ENCODE peak calls at places on chromosomes 2 and 18, in ten cellular contexts. X is upper lobe of right lung, V is IMR-90, M is tibial artery, F is cardiac muscle cell, D is astrocyte, H is tibial nerve, T is OCI-LY7, W is HCT116, I is endodermal cell. K is an unnamed sample. For H3K4me1 and H3K36me3, the result is how much of the 10 kb centered on the place peaks cover.

GRCh38 chr2:64807417-64807816 is 153.7 kb upstream of the SERTAD2 start:
- DNase-seq in I (no peak), F (peak), T (no peak), H (no peak), V (peak), W (peak), D (peak), M (no peak), X (no peak), K (peak)

GRCh38 chr2:179107737-179108136 is 57.8 kb upstream of the CCDC141 start:
- DNase-seq in I (no peak), H (no peak), M (no peak), T (no peak), X (no peak), W (no peak), D (peak), F (peak), V (peak), K (no peak)

GRCh38 chr2:176395273-176395854 is 126.1 kb downstream of the MTX2 start:
- DNase-seq in F (no peak), T (no peak), V (peak), X (no peak), D (peak), I (no peak), M (no peak), W (no peak), H (no peak), K (no peak)

GRCh38 chr2:47016172-47016913 is 100.7 kb upstream of the MCFD2 start:
- DNase-seq in V (peak), H (no peak), D (peak), W (peak), M (no peak), T (no peak), I (peak), X (no peak), F (peak), K (no peak)

GRCh38 chr2:237459226-237459625 is 27.8 kb upstream of the MLPH start:
- DNase-seq in F (no peak), X (no peak), V (no peak), I (no peak), H (no peak), T (no peak), W (no peak), M (no peak), D (peak), K (no peak)

GRCh38 chr18:79914614-79915160 is 36.8 kb downstream of the SLC66A2 start:
- DNase-seq in H (no peak), V (no peak), M (no peak), W (no peak), T (no peak), D (no peak), F (no peak), X (no peak), I (peak), K (no peak)

GRCh38 chr2:6073260-6074141 is 381.3 kb downstream of the SOX11 start:
- DNase-seq in F (peak), I (peak), H (peak), X (no peak), T (no peak), W (no peak), V (peak), D (peak), M (no peak), K (no peak)

GRCh38 chr2:24828641-24829040 is 35.4 kb downstream of the CENPO start:
- DNase-seq in I (no peak), D (no peak), V (no peak), W (no peak), M (peak), F (no peak), T (no peak), H (no peak), X (no peak), K (no peak)

GRCh38 chr2:30362468-30363081 is 84.5 kb upstream of the LCLAT1 start:
- DNase-seq in V (peak), H (no peak), I (no peak), T (no peak), W (no peak), D (peak), X (no peak), F (no peak), M (no peak), K (peak)

GRCh38 chr18:75209129-75209951 is at the start of gene PTGR3:
- DNase-seq in W (peak), X (peak), I (peak), T (peak), M (peak), F (peak), H (peak), V (peak), D (peak), K (peak)

GRCh38 chr2:104523921-104524320 is 330.0 kb upstream of the POU3F3 start:
- DNase-seq in V (no peak), X (no peak), D (no peak), I (no peak), M (no peak), H (no peak), W (no peak), T (no peak), F (no peak), K (no peak)

GRCh38 chr2:105778344-105778607 is 33.6 kb downstream of the NCK2 start:
- DNase-seq in D (no peak), X (no peak), M (no peak), F (no peak), V (no peak), W (no peak), I (peak), H (no peak), T (no peak), K (no peak)
- H3K4me1 ChIP-seq in D (under half), X (under half), M (under half), F (under half), V (under half), W (under half), I (under half), H (under half), T (under half), K (under half)

GRCh38 chr18:12366379-12366778 is 10.6 kb downstream of the AFG3L2 start:
- DNase-seq in M (no peak), X (no peak), V (no peak), D (no peak), W (no peak), F (no peak), H (no peak), I (no peak), T (no peak), K (no peak)
- H3K36me3 ChIP-seq in M (half or more), X (half or more), V (under half), D (under half), W (half or more), F (under half), H (under half), I (half or more), T (half or more), K (half or more)

GRCh38 chr18:10406172-10406663 is 48.2 kb upstream of the APCDD1 start:
- DNase-seq in M (no peak), I (peak), H (no peak), V (no peak), T (no peak), X (no peak), W (no peak), F (no peak), D (no peak), K (peak)

GRCh38 chr18:10403675-10404074 is 50.8 kb upstream of the APCDD1 start:
- DNase-seq in T (no peak), D (no peak), I (no peak), M (no peak), F (peak), W (no peak), H (no peak), X (no peak), V (no peak), K (no peak)

GRCh38 chr18:10404148-10404547 is 50.3 kb upstream of the APCDD1 start:
- DNase-seq in W (no peak), X (no peak), F (no peak), D (no peak), H (no peak), I (no peak), T (no peak), V (no peak), M (no peak), K (peak)

GRCh38 chr18:10402876-10403559 is 51.4 kb upstream of the APCDD1 start:
- DNase-seq in T (no peak), X (no peak), W (no peak), F (no peak), I (no peak), D (no peak), M (no peak), H (no peak), V (no peak), K (peak)

DNA sequence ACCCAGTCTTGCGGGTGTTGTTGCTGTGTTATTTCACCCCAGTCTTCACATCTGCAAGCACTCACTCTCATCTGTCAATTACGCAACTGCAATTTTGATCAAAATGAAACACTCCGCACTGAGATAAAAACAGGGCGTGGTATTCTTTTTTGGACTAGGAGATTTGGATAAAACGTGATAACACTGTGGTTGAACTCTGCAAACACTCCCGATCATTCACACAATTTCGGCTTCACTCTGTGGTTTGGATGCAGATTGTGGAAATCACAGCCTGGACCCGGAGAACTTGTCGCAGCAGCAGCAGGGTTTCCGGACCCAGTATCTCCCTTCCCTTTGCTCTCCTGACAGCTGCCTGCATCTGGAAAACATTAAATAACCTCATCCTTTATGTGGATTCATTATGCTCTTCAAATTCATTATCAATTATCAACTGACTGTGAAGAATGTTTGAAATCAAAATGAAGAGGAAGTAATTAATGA is 49.4 kb upstream of the APCDD1 start:
- DNase-seq in X (no peak), W (no peak), M (no peak), D (no peak), I (no peak), T (no peak), V (no peak), H (no peak), F (peak), K (peak)
- H3K4me1 ChIP-seq in X (under half), W (under half), M (under half), D (under half), I (under half), T (under half), V (under half), H (under half), F (under half), K (half or more)

GRCh38 chr18:2672410-2672809 is 16.9 kb downstream of the SMCHD1 start:
- DNase-seq in F (no peak), T (no peak), X (no peak), I (no peak), H (no peak), D (no peak), M (no peak), W (no peak), V (no peak), K (no peak)

DNA sequence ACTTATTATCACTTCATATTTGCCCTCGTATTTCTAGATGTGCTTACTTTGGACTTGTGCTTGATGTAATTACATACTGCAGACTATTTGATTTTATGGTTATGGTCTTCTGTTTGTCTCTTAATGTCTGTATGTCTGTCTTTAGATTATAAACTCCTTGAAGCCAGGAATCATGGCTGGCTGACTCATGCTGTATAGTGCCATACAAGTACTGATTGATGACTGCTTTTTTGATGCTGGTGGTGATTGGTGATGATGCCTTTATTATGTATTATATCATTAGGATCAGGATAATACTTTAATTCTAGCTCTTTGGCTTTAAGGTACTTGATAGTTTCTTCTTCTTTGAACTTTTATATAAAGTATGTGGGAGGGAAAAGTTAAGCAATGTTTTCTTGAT is 17.3 kb downstream of the SMCHD1 start:
- DNase-seq in W (no peak), X (no peak), H (no peak), V (no peak), F (no peak), T (no peak), D (no peak), I (no peak), M (no peak), K (no peak)
- H3K36me3 ChIP-seq in W (half or more), X (half or more), H (under half), V (under half), F (half or more), T (half or more), D (under half), I (half or more), M (half or more), K (half or more)

DNA sequence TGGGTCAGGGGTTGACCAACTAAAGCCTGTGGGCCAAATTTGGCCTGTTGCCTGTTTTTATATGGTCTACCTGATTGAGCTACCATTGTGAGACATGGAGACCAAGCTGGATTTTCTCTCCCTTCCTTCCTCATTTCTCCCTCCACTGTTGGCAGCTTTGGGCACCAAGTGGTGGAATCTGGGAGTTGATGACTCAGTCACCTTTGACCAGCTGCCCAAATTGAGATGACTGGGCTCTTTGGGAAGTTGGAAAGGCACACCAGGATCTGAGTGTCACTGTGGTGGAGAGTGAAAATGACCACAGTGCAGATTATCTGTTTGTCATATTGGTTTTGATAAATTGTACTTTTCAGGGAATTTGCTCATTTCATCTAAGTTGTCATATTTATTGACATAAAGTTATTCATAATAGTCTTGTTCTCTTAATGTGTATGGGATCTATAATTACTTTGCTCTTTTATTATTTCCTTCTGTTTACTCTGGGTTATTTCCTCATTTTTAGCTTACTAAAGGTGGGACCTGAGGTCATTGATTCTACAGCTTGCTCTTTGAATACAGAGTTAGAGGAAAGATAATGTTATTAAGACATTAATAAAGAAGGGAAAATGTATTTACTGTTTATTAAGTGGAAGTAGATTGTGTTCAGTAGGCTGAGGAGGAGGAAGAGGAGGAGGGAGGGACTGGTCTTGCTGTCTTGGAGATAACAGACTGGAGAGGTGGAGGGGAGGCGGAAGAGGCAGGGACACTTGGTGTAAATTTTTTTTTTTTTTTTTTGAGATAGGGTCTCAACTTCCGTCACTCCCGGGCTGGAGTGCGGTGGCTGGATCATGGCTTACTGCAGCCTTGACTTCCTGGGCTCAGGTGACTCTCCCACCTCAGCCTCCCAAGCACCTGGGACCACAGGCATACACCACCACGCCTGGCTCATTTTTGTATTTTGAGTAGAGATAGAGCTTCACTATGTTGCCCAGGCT is 31.8 kb downstream of the AGFG1 start:
- DNase-seq in X (no peak), W (peak), D (peak), V (peak), M (peak), H (no peak), T (no peak), I (no peak), F (peak), K (no peak)
- H3K4me1 ChIP-seq in X (under half), W (half or more), D (under half), V (under half), M (under half), H (under half), T (under half), I (under half), F (under half), K (under half)

GRCh38 chr2:105809099-105809473 is 64.4 kb downstream of the NCK2 start:
- DNase-seq in T (no peak), F (no peak), H (no peak), W (no peak), X (no peak), M (no peak), D (no peak), V (no peak), I (no peak), K (no peak)
- H3K36me3 ChIP-seq in T (under half), F (under half), H (under half), W (under half), X (under half), M (under half), D (under half), V (under half), I (under half), K (under half)

GRCh38 chr2:219521066-219521880 is 7.0 kb downstream of the ASIC4 start:
- DNase-seq in V (peak), T (no peak), W (no peak), X (no peak), F (peak), I (peak), M (no peak), H (no peak), D (no peak), K (peak)
- H3K4me1 ChIP-seq in V (under half), T (under half), W (half or more), X (under half), F (half or more), I (under half), M (under half), H (under half), D (under half), K (under half)

GRCh38 chr2:161159829-161160225 is 401 bp upstream of the TANK start:
- DNase-seq in W (no peak), H (no peak), F (no peak), D (no peak), I (no peak), X (no peak), T (no peak), M (no peak), V (no peak), K (no peak)
- H3K36me3 ChIP-seq in W (under half), H (under half), F (under half), D (under half), I (under half), X (under half), T (under half), M (under half), V (under half), K (under half)

DNA sequence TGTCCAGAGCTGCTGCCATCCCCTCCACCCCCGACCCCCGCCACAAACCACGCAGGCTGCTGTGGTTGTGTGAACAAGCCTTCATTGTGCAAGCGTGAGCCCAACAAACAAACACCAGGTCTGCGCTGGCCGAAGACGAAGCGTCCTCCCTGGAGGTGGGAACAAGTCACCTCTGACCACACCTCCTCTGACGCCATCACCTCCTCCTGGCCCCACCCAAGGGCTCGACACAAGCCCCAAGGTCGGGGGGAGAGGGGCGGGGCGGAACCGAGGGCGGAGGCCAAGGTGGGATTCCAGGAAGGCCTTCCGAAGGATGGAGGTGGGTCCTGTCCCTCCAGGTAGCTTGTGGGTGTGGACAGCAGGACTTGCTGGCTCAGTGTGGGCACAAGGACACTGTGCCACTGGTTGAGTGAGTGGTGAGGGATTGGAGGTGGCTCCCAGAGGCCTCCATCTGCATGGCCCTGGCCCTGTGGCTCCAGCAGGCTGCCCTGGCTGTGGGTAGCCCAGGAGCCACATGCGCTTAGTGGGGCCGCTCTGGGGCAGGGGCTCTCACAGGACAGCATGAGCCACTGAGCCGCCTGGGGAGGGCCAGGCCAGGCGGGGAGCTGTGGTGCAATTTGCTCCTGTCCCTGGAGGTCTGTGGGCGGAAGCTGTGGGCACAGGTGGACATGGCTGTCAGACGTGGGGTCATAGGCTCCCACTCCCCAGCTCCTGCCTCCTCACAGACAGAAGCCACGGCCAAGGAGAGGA is 7.4 kb upstream of the GPR17 start:
- DNase-seq in W (no peak), M (no peak), I (peak), H (no peak), D (no peak), V (no peak), F (peak), X (no peak), T (no peak), K (no peak)
- H3K4me1 ChIP-seq in W (under half), M (under half), I (under half), H (under half), D (under half), V (under half), F (under half), X (under half), T (under half), K (under half)

GRCh38 chr2:86026744-86027065 is 79.0 kb downstream of the POLR1A start:
- DNase-seq in H (no peak), M (peak), F (no peak), D (no peak), X (no peak), I (no peak), V (no peak), W (no peak), T (no peak), K (no peak)
- H3K36me3 ChIP-seq in H (under half), M (under half), F (under half), D (under half), X (under half), I (half or more), V (half or more), W (under half), T (half or more), K (half or more)

K was measured in A673.